ENCODE peak calls at places on chromosomes 1 and 21, in ten cellular contexts. R is CD4-positive, alpha-beta T cell; D is neural progenitor cell; H is H9; Z is dorsolateral prefrontal cortex; U is neural crest cell; O is lung; K is BJ; G is left ventricle myocardium inferior; V is HFF-Myc. W is an unnamed sample.

GRCh38 chr1:217982711-217983405 is 302.2 kb upstream of the RRP15 start:
- DNase-seq in R (no peak), D (peak), H (no peak), Z (no peak), U (no peak), O (no peak), K (no peak), G (no peak), V (no peak), W (no peak)

GRCh38 chr1:211737115-211738035 is 62.0 kb upstream of the NEK2 start:
- DNase-seq in R (no peak), D (no peak), H (no peak), Z (no peak), U (no peak), O (no peak), K (no peak), G (no peak), V (no peak), W (no peak)

GRCh38 chr1:62188111-62188510 is 6.5 kb upstream of the L1TD1 start:
- DNase-seq in R (no peak), D (no peak), H (no peak), Z (no peak), U (no peak), O (no peak), K (no peak), G (no peak), V (no peak), W (no peak)

GRCh38 chr1:76881726-76882125 is 14.4 kb downstream of the ST6GALNAC5 start:
- DNase-seq in R (no peak), D (no peak), H (no peak), Z (no peak), U (no peak), O (no peak), K (no peak), G (no peak), V (no peak), W (no peak)

GRCh38 chr1:25666437-25666836 is 49.8 kb downstream of the MAN1C1 start:
- DNase-seq in R (no peak), D (no peak), H (no peak), Z (no peak), U (no peak), O (no peak), K (no peak), G (no peak), V (no peak), W (no peak)

GRCh38 chr1:44507490-44508396 is 102.7 kb downstream of the RNF220 start:
- DNase-seq in R (no peak), D (peak), H (no peak), Z (peak), U (no peak), O (no peak), K (no peak), G (no peak), V (no peak), W (no peak)

GRCh38 chr1:222893255-222893654 is 78.4 kb downstream of the DISP1 start:
- DNase-seq in R (no peak), D (no peak), H (no peak), Z (peak), U (no peak), O (no peak), K (no peak), G (no peak), V (no peak), W (no peak)

GRCh38 chr1:46535063-46535462 is 16.4 kb downstream of the KNCN start:
- DNase-seq in R (peak), D (no peak), H (no peak), Z (no peak), U (no peak), O (no peak), K (no peak), G (no peak), V (no peak), W (no peak)

GRCh38 chr1:96968582-96969378 is 247.2 kb downstream of the PTBP2 start:
- DNase-seq in R (no peak), D (peak), H (no peak), Z (no peak), U (no peak), O (no peak), K (no peak), G (no peak), V (no peak), W (no peak)

GRCh38 chr1:72724951-72725863 is 442.9 kb upstream of the NEGR1 start:
- DNase-seq in R (no peak), D (peak), H (peak), Z (no peak), U (peak), O (no peak), K (no peak), G (no peak), V (no peak), W (peak)

GRCh38 chr1:77636864-77637263 is 45.6 kb downstream of the ZZZ3 start:
- DNase-seq in R (no peak), D (no peak), H (peak), Z (no peak), U (no peak), O (no peak), K (no peak), G (no peak), V (no peak), W (no peak)

GRCh38 chr1:226602186-226603029 is 53.8 kb downstream of the STUM start:
- DNase-seq in R (no peak), D (no peak), H (no peak), Z (no peak), U (no peak), O (peak), K (peak), G (peak), V (peak), W (peak)

GRCh38 chr1:20348326-20348910 is 57.7 kb downstream of the VWA5B1 start:
- DNase-seq in R (no peak), D (no peak), H (no peak), Z (no peak), U (no peak), O (no peak), K (no peak), G (no peak), V (no peak), W (no peak)

GRCh38 chr1:109659145-109659544 is 3.2 kb downstream of the GSTM4 start:
- DNase-seq in R (no peak), D (no peak), H (no peak), Z (no peak), U (no peak), O (peak), K (no peak), G (no peak), V (no peak), W (no peak)

GRCh38 chr1:111989531-111990025 is at the start of gene KCND3:
- DNase-seq in R (no peak), D (peak), H (no peak), Z (peak), U (peak), O (no peak), K (no peak), G (peak), V (no peak), W (no peak)

GRCh38 chr1:108719654-108720435 is 7.1 kb downstream of the FNDC7 start:
- DNase-seq in R (no peak), D (no peak), H (no peak), Z (no peak), U (no peak), O (no peak), K (peak), G (no peak), V (peak), W (no peak)

GRCh38 chr1:75174031-75174760 is 40.0 kb downstream of the LHX8 start:
- DNase-seq in R (no peak), D (no peak), H (no peak), Z (no peak), U (no peak), O (no peak), K (no peak), G (no peak), V (no peak), W (no peak)

GRCh38 chr21:17429936-17430335 is 82.9 kb upstream of the CXADR start:
- DNase-seq in R (no peak), D (no peak), H (no peak), Z (no peak), U (no peak), O (no peak), K (no peak), G (no peak), V (no peak), W (no peak)

GRCh38 chr21:41605178-41605933 is 97.4 kb upstream of the TMPRSS2 start:
- DNase-seq in R (no peak), D (peak), H (no peak), Z (no peak), U (no peak), O (no peak), K (no peak), G (no peak), V (no peak), W (no peak)

GRCh38 chr1:33637846-33638440 is 165.5 kb downstream of the ZSCAN20 start:
- DNase-seq in R (no peak), D (no peak), H (no peak), Z (no peak), U (no peak), O (no peak), K (no peak), G (no peak), V (no peak), W (no peak)

GRCh38 chr1:44417351-44418021 is 12.4 kb downstream of the RNF220 start:
- DNase-seq in R (no peak), D (peak), H (peak), Z (peak), U (peak), O (no peak), K (no peak), G (peak), V (no peak), W (no peak)

GRCh38 chr1:8314346-8315280 is 3.3 kb upstream of the SLC45A1 start:
- DNase-seq in R (peak), D (peak), H (peak), Z (peak), U (peak), O (peak), K (no peak), G (peak), V (peak), W (no peak)

GRCh38 chr1:244214009-244214967 is 163.2 kb downstream of the ZBTB18 start:
- DNase-seq in R (no peak), D (peak), H (peak), Z (no peak), U (no peak), O (no peak), K (peak), G (peak), V (peak), W (peak)

GRCh38 chr1:226619031-226619430 is 70.5 kb downstream of the STUM start:
- DNase-seq in R (no peak), D (no peak), H (no peak), Z (no peak), U (no peak), O (no peak), K (no peak), G (no peak), V (no peak), W (peak)

GRCh38 chr1:51236548-51237312 is 657 bp downstream of the RNF11 start:
- DNase-seq in R (peak), D (peak), H (peak), Z (peak), U (peak), O (peak), K (no peak), G (peak), V (no peak), W (no peak)

GRCh38 chr1:181445436-181445835 is 37.9 kb upstream of the CACNA1E start:
- DNase-seq in R (no peak), D (no peak), H (no peak), Z (no peak), U (no peak), O (no peak), K (no peak), G (no peak), V (no peak), W (no peak)

GRCh38 chr1:157562515-157562914 is 10.2 kb upstream of the FCRL5 start:
- DNase-seq in R (no peak), D (no peak), H (no peak), Z (no peak), U (no peak), O (no peak), K (no peak), G (no peak), V (no peak), W (no peak)

GRCh38 chr1:202047977-202048376 is 37.6 kb downstream of the ELF3 start:
- DNase-seq in R (no peak), D (no peak), H (no peak), Z (no peak), U (no peak), O (no peak), K (no peak), G (no peak), V (no peak), W (no peak)

GRCh38 chr1:177568702-177569101 is 397.9 kb downstream of the BRINP2 start:
- DNase-seq in R (no peak), D (peak), H (no peak), Z (no peak), U (no peak), O (no peak), K (no peak), G (no peak), V (no peak), W (no peak)
- TF ChIP-seq CTCF in R (no peak), D (peak), H (peak), Z (no peak), U (peak), O (no peak), K (no peak), G (no peak), V (no peak), W (no peak)

DNA sequence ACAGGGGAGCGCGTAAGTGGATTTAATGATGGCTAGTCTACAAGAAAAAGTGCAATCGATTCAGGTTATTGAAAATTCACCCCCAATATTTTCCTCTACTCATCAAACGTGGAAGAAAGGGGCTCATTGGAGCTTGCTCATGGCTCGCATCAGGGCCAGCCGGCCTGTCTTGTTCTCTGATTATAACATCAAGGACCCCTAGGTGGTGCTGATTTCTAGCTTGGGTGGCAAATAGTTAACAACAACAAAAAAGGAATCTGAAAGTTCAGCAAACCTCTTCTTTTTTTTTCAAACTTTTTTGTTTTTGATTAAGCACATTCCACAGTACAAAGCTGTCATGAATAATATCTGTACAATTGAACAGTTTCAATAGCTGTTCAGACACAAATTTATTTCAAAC is 35.8 kb upstream of the SOD1 start:
- DNase-seq in R (no peak), D (peak), H (no peak), Z (no peak), U (no peak), O (no peak), K (no peak), G (no peak), V (no peak), W (no peak)
- TF ChIP-seq CTCF in R (no peak), D (peak), H (peak), Z (no peak), U (no peak), O (no peak), K (no peak), G (no peak), V (no peak), W (peak)

DNA sequence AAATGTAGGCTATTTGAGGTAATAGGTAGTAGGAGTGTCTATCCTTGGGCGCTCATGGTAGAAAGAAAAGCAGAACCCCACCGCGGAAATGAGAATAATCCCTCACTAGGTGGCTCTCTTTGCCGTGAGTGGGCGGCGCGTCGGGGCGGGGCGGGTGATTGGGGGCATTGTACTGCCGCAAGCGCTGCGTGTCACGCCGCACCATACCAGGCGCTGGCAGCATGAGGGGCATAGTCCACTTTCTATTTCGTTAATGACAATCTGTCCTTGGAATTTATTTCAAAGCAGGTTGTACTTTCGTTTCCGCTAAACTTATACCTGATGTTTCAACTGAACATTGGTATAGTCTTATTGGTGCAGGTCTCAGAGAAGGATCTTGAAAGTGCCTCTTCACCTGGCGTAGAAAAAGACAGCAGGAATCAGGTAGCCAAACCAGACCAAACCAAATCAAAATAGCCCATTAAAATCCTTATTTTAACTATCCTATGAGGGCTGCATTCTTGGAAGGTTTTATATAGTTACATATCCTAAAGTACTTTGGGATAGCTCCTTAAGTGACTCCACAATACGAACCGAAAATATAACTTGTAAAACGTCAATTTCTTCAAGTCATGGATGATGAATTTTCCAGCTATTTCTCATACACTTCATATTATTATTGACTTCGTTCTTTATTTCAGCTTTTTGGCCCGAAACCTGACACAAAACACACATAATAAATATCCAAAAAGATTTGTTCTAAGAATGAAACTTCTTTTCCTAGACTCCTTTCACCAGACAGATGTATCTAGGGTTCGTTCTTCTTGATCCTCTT is 1.9 kb upstream of the SMG7 start:
- DNase-seq in R (peak), D (peak), H (peak), Z (peak), U (peak), O (peak), K (no peak), G (peak), V (peak), W (no peak)
- TF ChIP-seq CTCF in R (peak), D (peak), H (peak), Z (peak), U (peak), O (peak), K (peak), G (peak), V (peak), W (peak)

GRCh38 chr1:174413632-174414031 is 34.1 kb upstream of the GPR52 start:
- DNase-seq in R (no peak), D (peak), H (peak), Z (no peak), U (no peak), O (no peak), K (no peak), G (no peak), V (no peak), W (no peak)
- TF ChIP-seq CTCF in R (no peak), D (peak), H (peak), Z (no peak), U (peak), O (no peak), K (no peak), G (peak), V (peak), W (no peak)

GRCh38 chr1:154379301-154379700 is 25.8 kb upstream of the IL6R start:
- DNase-seq in R (no peak), D (no peak), H (no peak), Z (no peak), U (no peak), O (no peak), K (no peak), G (no peak), V (no peak), W (no peak)
- TF ChIP-seq CTCF in R (no peak), D (no peak), H (no peak), Z (no peak), U (no peak), O (no peak), K (no peak), G (no peak), V (no peak), W (no peak)

DNA sequence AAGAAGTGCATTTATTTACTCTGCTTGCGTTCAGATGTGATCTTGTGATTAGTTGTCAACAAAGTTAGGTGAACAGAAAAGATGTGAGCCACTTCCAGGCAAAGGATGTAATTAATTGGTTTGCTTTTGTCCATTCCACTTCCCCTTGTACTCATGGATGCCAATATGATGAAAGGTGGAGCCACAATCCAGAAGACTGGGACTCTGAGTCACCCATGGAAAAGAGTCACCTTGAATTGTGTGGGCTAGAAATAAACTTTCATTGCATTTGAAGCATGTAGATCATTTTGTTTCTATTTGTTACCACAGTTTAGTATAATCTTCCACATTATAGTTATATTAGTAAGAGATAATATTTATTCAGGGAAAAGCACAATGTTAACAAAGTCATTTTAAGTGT is 684.2 kb downstream of the LTN1 start:
- DNase-seq in R (no peak), D (no peak), H (no peak), Z (no peak), U (no peak), O (no peak), K (no peak), G (no peak), V (no peak), W (no peak)
- TF ChIP-seq CTCF in R (no peak), D (no peak), H (no peak), Z (no peak), U (no peak), O (no peak), K (no peak), G (no peak), V (no peak), W (no peak)

GRCh38 chr1:152585586-152585985 is 5.3 kb upstream of the LCE3D start:
- DNase-seq in R (no peak), D (no peak), H (no peak), Z (no peak), U (no peak), O (no peak), K (no peak), G (no peak), V (no peak), W (no peak)
- TF ChIP-seq CTCF in R (no peak), D (no peak), H (no peak), Z (no peak), U (no peak), O (no peak), K (no peak), G (no peak), V (no peak), W (no peak)

DNA sequence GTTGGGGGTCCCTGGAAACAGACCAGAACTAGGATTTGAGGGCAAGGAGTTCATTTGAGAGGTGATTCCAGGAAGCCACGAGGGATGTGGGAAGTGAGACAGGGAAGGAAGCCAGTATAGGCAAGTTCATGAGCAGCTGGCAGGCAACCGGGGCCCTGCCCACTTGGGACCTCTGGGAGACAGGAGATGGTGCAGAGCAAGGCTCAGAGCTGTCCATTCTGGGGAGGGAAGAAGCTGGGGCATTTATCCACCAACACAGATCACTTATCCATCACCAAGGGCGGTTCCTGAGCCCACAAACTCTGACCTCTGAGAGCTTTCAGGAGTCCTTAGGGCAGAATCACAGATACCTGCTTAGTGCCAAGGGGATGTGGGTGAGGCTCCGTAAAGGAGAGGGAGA is 16.8 kb downstream of the EDN2 start:
- DNase-seq in R (no peak), D (no peak), H (no peak), Z (no peak), U (no peak), O (no peak), K (no peak), G (no peak), V (no peak), W (no peak)
- TF ChIP-seq CTCF in R (no peak), D (no peak), H (no peak), Z (no peak), U (no peak), O (no peak), K (no peak), G (no peak), V (no peak), W (no peak)